ENCODE peak calls at places on chromosomes 16 and 17, in ten cellular contexts. X is fibroblast of lung, F is mesendoderm, D is PC-3, R is GM23248, Z is SK-N-SH, U is IMR-90, V is A549, Y is neuronal stem cell, G is neural progenitor cell. S is an unnamed sample.

GRCh38 chr16:84759061-84759460 is 59.3 kb downstream of the USP10 start:
- DNase-seq in X (peak), F (no peak), D (no peak), R (no peak), Z (no peak), U (peak), V (no peak), Y (no peak), G (no peak), S (no peak)

GRCh38 chr17:30345527-30346075 is 11.7 kb upstream of the TMIGD1 start:
- DNase-seq in X (no peak), F (no peak), D (no peak), R (no peak), Z (no peak), U (no peak), V (no peak), Y (no peak), G (no peak), S (peak)

GRCh38 chr17:49108318-49108717 is 24.3 kb upstream of the B4GALNT2 start:
- DNase-seq in X (peak), F (peak), D (peak), R (peak), Z (no peak), U (peak), V (peak), Y (no peak), G (no peak), S (peak)

GRCh38 chr16:71635632-71636031 is 9.6 kb downstream of the MARVELD3 start:
- DNase-seq in X (no peak), F (no peak), D (no peak), R (no peak), Z (no peak), U (no peak), V (no peak), Y (no peak), G (no peak), S (no peak)

GRCh38 chr17:27529230-27529796 is 73.1 kb downstream of the KSR1 start:
- DNase-seq in X (peak), F (no peak), D (no peak), R (no peak), Z (peak), U (peak), V (no peak), Y (no peak), G (no peak), S (no peak)

GRCh38 chr16:53123753-53124152 is 69.0 kb downstream of the CHD9 start:
- DNase-seq in X (peak), F (no peak), D (no peak), R (peak), Z (no peak), U (peak), V (no peak), Y (no peak), G (no peak), S (peak)

GRCh38 chr17:64992325-64992802 is 64.2 kb downstream of the GNA13 start:
- DNase-seq in X (no peak), F (peak), D (peak), R (peak), Z (no peak), U (peak), V (peak), Y (no peak), G (no peak), S (no peak)

GRCh38 chr17:42754782-42755181 is 6.2 kb upstream of the RAMP2 start:
- DNase-seq in X (peak), F (no peak), D (peak), R (peak), Z (no peak), U (peak), V (no peak), Y (no peak), G (no peak), S (no peak)

GRCh38 chr17:3556905-3557767 is 476 bp downstream of the TRPV3 start:
- DNase-seq in X (no peak), F (no peak), D (peak), R (no peak), Z (no peak), U (no peak), V (no peak), Y (no peak), G (no peak), S (peak)

GRCh38 chr17:57650548-57650947 is 94.6 kb downstream of the CCDC182 start:
- DNase-seq in X (no peak), F (no peak), D (no peak), R (no peak), Z (no peak), U (no peak), V (no peak), Y (no peak), G (no peak), S (peak)

GRCh38 chr17:57648720-57649119 is 96.4 kb downstream of the CCDC182 start:
- DNase-seq in X (no peak), F (peak), D (no peak), R (no peak), Z (no peak), U (no peak), V (no peak), Y (no peak), G (no peak), S (peak)

GRCh38 chr17:57649191-57649590 is 95.9 kb downstream of the CCDC182 start:
- DNase-seq in X (no peak), F (no peak), D (no peak), R (no peak), Z (no peak), U (no peak), V (no peak), Y (no peak), G (no peak), S (peak)

GRCh38 chr17:57651451-57651850 is 93.6 kb downstream of the CCDC182 start:
- DNase-seq in X (no peak), F (no peak), D (no peak), R (no peak), Z (no peak), U (no peak), V (no peak), Y (no peak), G (no peak), S (no peak)

DNA sequence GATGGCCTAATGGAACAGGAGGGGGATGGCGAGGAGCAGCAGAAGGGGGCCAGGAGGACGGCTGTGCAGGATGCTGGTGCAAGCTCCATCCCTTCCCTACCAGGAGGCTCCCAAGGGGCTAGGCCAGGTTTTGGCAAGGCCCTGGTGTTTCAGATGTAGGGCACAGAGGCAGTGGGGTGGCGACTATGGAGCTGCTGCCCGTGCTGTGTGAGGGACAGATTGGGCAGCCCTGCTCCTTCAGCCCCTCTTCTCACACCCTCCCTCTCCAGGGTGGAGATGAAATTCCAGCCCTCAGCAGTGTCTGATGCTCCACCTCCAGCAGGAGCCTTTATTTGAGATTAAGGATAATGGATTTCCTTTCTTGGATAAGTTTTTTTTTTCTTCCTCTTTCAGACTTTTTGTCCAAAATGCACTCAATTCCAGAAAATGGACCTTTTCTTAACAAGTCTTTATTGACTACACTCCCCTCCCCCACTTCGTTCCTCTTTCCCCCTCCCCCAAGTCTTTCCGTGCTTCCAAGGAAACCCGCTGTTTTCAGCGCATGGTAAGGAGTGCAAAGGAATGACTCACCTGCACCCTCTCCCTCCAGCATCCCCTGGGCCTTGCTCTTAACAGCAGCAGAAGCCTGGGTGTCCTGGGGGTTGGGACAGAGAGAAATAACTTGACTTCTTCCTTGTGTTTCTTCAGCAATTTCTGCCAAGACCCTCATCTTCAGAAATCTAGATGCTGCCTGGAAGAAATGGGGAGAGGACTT is 95.2 kb downstream of the CCDC182 start:
- DNase-seq in X (peak), F (peak), D (no peak), R (peak), Z (no peak), U (peak), V (peak), Y (no peak), G (peak), S (peak)
- H3K4me2 ChIP-seq in X (no peak), F (no peak), D (no peak), R (no peak), Z (no peak), U (no peak), V (peak), Y (no peak), G (peak), S (no peak)

GRCh38 chr16:30166202-30166902 is 17.1 kb upstream of the CORO1A start:
- DNase-seq in X (no peak), F (no peak), D (no peak), R (no peak), Z (no peak), U (no peak), V (no peak), Y (no peak), G (no peak), S (peak)
- H3K27ac ChIP-seq in X (no peak), F (no peak), D (no peak), R (no peak), Z (no peak), U (no peak), V (no peak), Y (no peak), G (no peak), S (no peak)

DNA sequence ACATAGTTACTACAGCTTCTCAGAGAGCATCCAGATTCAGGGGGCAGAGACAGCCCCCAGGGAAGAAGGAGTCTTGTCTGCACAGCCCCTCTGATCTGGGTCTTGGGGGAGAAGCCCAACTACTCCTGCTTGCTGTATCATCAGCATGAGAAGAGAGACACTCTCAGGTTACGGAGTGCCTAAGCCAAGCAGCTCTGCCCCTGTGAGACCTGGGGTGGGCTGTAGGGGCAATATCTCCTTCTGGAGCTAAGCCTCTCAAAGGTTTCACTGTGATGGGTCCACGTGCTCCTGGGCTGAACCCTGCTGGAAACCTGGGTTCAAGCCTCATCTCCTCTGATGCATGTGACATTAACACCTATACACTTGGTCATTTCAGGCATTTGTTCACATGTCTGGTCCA is 123.2 kb downstream of the CPPED1 start:
- DNase-seq in X (no peak), F (peak), D (no peak), R (no peak), Z (no peak), U (no peak), V (no peak), Y (no peak), G (no peak), S (no peak)
- H3K4me3 ChIP-seq in X (no peak), F (no peak), D (no peak), R (no peak), Z (no peak), U (no peak), V (no peak), Y (no peak), G (no peak), S (no peak)

GRCh38 chr17:81050645-81051625 is 16.0 kb downstream of the BAIAP2 start:
- DNase-seq in X (no peak), F (no peak), D (no peak), R (no peak), Z (no peak), U (no peak), V (no peak), Y (no peak), G (no peak), S (no peak)

GRCh38 chr17:81054308-81054707 is 19.4 kb downstream of the BAIAP2 start:
- DNase-seq in X (no peak), F (no peak), D (no peak), R (no peak), Z (no peak), U (no peak), V (no peak), Y (no peak), G (no peak), S (no peak)

GRCh38 chr17:81052199-81052997 is 17.4 kb downstream of the BAIAP2 start:
- DNase-seq in X (no peak), F (no peak), D (no peak), R (no peak), Z (peak), U (no peak), V (no peak), Y (no peak), G (no peak), S (no peak)

GRCh38 chr17:81054881-81055370 is 20.0 kb downstream of the BAIAP2 start:
- DNase-seq in X (no peak), F (no peak), D (no peak), R (no peak), Z (no peak), U (no peak), V (no peak), Y (no peak), G (no peak), S (no peak)

DNA sequence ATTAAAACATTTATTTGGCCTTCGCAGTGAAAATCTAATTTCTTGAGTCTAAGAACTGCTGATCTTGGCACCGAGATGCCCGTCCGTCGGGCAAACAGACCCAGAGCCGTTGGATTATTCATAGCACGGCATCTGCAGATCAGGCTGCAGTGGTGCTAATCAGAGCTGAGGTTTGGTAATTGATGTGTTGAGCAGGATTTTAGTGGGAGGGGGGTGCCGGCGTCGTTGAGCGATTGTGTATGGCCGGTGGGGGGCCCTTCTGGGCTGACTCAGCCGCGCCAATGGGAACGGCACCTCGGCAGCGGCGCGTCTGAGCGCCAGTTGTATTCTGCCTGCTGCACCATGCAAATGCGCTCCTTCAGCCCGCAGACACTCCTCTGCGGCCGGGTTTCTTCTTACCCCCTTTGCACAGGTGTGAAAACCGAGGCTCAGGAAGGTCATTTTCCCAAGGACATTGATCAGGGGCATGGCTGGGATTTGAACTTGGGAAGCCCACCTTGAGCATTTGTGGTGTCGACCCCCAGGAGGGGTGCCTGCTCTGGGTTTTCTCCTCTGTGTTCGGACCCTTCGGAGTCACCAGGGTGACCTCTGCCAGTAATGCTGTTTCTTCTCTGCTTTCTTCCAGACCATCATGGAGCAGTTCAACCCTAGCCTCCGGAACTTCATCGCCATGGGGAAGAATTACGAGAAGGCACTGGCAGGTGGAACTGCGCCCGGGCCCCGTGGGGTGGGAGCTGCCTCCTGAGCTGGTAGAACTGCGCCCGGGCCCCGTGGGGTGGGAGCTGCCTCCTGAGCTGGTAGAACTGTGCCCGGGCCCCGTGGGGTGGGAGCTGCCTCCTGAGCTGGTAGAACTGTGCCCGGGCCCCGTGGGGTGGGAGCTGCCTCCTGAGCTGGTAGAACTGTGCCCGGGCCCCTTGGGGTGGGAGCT is 18.4 kb downstream of the BAIAP2 start:
- DNase-seq in X (no peak), F (no peak), D (no peak), R (peak), Z (peak), U (no peak), V (no peak), Y (no peak), G (no peak), S (no peak)
- H3K4me2 ChIP-seq in X (no peak), F (no peak), D (no peak), R (no peak), Z (no peak), U (no peak), V (no peak), Y (no peak), G (peak), S (no peak)

S was measured in osteoblast.